ENCODE peak calls at places on chromosomes 11 and 22, in ten cellular contexts. One of them, this sample, is unnamed.

GRCh38 chr22:18968011-18968749 is 32.1 kb upstream of the PRODH start:
- DNase-seq in HTR-8/SVneo: no peak
- DNase-seq in aorta: peak
- DNase-seq in cortex of kidney: no peak
- DNase-seq in HT-29: peak
- DNase-seq in HAP-1: peak
- DNase-seq in cardiac fibroblast: peak
- DNase-seq in neuronal stem cell: peak
- DNase-seq in pons: no peak
- DNase-seq in OCI-LY7: no peak
- DNase-seq in this sample: peak

GRCh38 chr11:118334746-118335145 is 7.8 kb downstream of the CD3D start:
- DNase-seq in HTR-8/SVneo: no peak
- DNase-seq in aorta: no peak
- DNase-seq in cortex of kidney: no peak
- DNase-seq in HT-29: no peak
- DNase-seq in HAP-1: no peak
- DNase-seq in cardiac fibroblast: no peak
- DNase-seq in neuronal stem cell: no peak
- DNase-seq in pons: peak
- DNase-seq in OCI-LY7: no peak
- DNase-seq in this sample: no peak

GRCh38 chr22:26170112-26170492 is 840 bp downstream of the SEZ6L start:
- DNase-seq in HTR-8/SVneo: no peak
- DNase-seq in aorta: no peak
- DNase-seq in cortex of kidney: no peak
- DNase-seq in HT-29: no peak
- DNase-seq in HAP-1: peak
- DNase-seq in cardiac fibroblast: no peak
- DNase-seq in neuronal stem cell: no peak
- DNase-seq in pons: no peak
- DNase-seq in OCI-LY7: no peak
- DNase-seq in this sample: no peak

GRCh38 chr11:65899356-65900124 is 648 bp downstream of the FOSL1 start:
- DNase-seq in HTR-8/SVneo: peak
- DNase-seq in aorta: peak
- DNase-seq in cortex of kidney: no peak
- DNase-seq in HT-29: peak
- DNase-seq in HAP-1: peak
- DNase-seq in cardiac fibroblast: peak
- DNase-seq in neuronal stem cell: no peak
- DNase-seq in pons: no peak
- DNase-seq in OCI-LY7: peak
- DNase-seq in this sample: peak

GRCh38 chr11:60905551-60906113 is 753 bp downstream of the PRPF19 start:
- DNase-seq in HTR-8/SVneo: no peak
- DNase-seq in aorta: no peak
- DNase-seq in cortex of kidney: no peak
- DNase-seq in HT-29: peak
- DNase-seq in HAP-1: no peak
- DNase-seq in cardiac fibroblast: peak
- DNase-seq in neuronal stem cell: no peak
- DNase-seq in pons: no peak
- DNase-seq in OCI-LY7: peak
- DNase-seq in this sample: peak

GRCh38 chr11:48169259-48169658 is 47.4 kb upstream of the OR4B1 start:
- DNase-seq in HTR-8/SVneo: no peak
- DNase-seq in aorta: no peak
- DNase-seq in cortex of kidney: no peak
- DNase-seq in HT-29: no peak
- DNase-seq in HAP-1: no peak
- DNase-seq in cardiac fibroblast: no peak
- DNase-seq in neuronal stem cell: no peak
- DNase-seq in pons: no peak
- DNase-seq in OCI-LY7: no peak
- DNase-seq in this sample: no peak

GRCh38 chr11:118115048-118115447 is 28.3 kb upstream of the SMIM35 start:
- DNase-seq in HTR-8/SVneo: no peak
- DNase-seq in aorta: no peak
- DNase-seq in cortex of kidney: no peak
- DNase-seq in HT-29: no peak
- DNase-seq in HAP-1: no peak
- DNase-seq in cardiac fibroblast: no peak
- DNase-seq in neuronal stem cell: no peak
- DNase-seq in pons: no peak
- DNase-seq in OCI-LY7: no peak
- DNase-seq in this sample: no peak

GRCh38 chr22:49564666-49565515 is 262.8 kb downstream of the BRD1 start:
- DNase-seq in HTR-8/SVneo: no peak
- DNase-seq in aorta: no peak
- DNase-seq in cortex of kidney: no peak
- DNase-seq in HT-29: no peak
- DNase-seq in HAP-1: peak
- DNase-seq in cardiac fibroblast: no peak
- DNase-seq in neuronal stem cell: no peak
- DNase-seq in pons: no peak
- DNase-seq in OCI-LY7: no peak
- DNase-seq in this sample: no peak

GRCh38 chr22:23065495-23066122 is 4.7 kb upstream of the GNAZ start:
- DNase-seq in HTR-8/SVneo: no peak
- DNase-seq in aorta: peak
- DNase-seq in cortex of kidney: no peak
- DNase-seq in HT-29: no peak
- DNase-seq in HAP-1: peak
- DNase-seq in cardiac fibroblast: no peak
- DNase-seq in neuronal stem cell: no peak
- DNase-seq in pons: no peak
- DNase-seq in OCI-LY7: no peak
- DNase-seq in this sample: no peak

GRCh38 chr11:85937838-85938237 is 82.7 kb downstream of the CCDC83 start:
- DNase-seq in HTR-8/SVneo: no peak
- DNase-seq in aorta: no peak
- DNase-seq in cortex of kidney: no peak
- DNase-seq in HT-29: no peak
- DNase-seq in HAP-1: no peak
- DNase-seq in cardiac fibroblast: no peak
- DNase-seq in neuronal stem cell: no peak
- DNase-seq in pons: no peak
- DNase-seq in OCI-LY7: no peak
- DNase-seq in this sample: no peak

This sample was measured in dermis blood vessel endothelial cell.